ENCODE peak calls at places on chromosomes 1 and 21, in six cellular contexts. L is gastrocnemius medialis, A is BE2C, D is IMR-90, C is HepG2, B is upper lobe of right lung. P is an unnamed sample. For H3K9me3, H3K4me1 and H3K36me3, the result is how much of the 10 kb centered on the place peaks cover.

GRCh38 chr1:43982798-43983197 is 3.8 kb downstream of the B4GALT2 start:
- DNase-seq in L (no peak), A (no peak), D (no peak), C (no peak), B (peak), P (no peak)

GRCh38 chr1:203048555-203049051 is 22.3 kb downstream of the PPFIA4 start:
- DNase-seq in L (no peak), A (no peak), D (no peak), C (peak), B (no peak), P (no peak)

GRCh38 chr1:51627672-51628071 is 10.8 kb downstream of the OSBPL9 start:
- DNase-seq in L (no peak), A (peak), D (peak), C (peak), B (no peak), P (no peak)

GRCh38 chr1:53552981-53553733 is 94.0 kb downstream of the DMRTB1 start:
- DNase-seq in L (peak), A (peak), D (peak), C (no peak), B (peak), P (no peak)

GRCh38 chr1:151513626-151514101 is 2.5 kb downstream of the CGN start:
- DNase-seq in L (no peak), A (peak), D (peak), C (peak), B (peak), P (no peak)

GRCh38 chr1:100883963-100884362 is 10.7 kb downstream of the EXTL2 start:
- DNase-seq in L (no peak), A (no peak), D (peak), C (peak), B (no peak), P (no peak)

GRCh38 chr21:42509239-42509638 is 4.4 kb upstream of the SLC37A1 start:
- DNase-seq in L (no peak), A (no peak), D (no peak), C (no peak), B (no peak), P (no peak)

GRCh38 chr21:16156841-16157240 is 427.1 kb downstream of the USP25 start:
- DNase-seq in L (no peak), A (no peak), D (no peak), C (no peak), B (no peak), P (no peak)

GRCh38 chr1:18284750-18285532 is 177.3 kb downstream of the IGSF21 start:
- DNase-seq in L (no peak), A (no peak), D (no peak), C (no peak), B (no peak), P (no peak)

GRCh38 chr1:28822779-28823178 is 10.8 kb downstream of the OPRD1 start:
- DNase-seq in L (no peak), A (peak), D (no peak), C (no peak), B (no peak), P (no peak)

GRCh38 chr21:32829504-32829903 is 57.9 kb upstream of the PAXBP1 start:
- DNase-seq in L (no peak), A (no peak), D (no peak), C (no peak), B (no peak), P (no peak)

GRCh38 chr1:64505232-64505943 is 35.5 kb downstream of the CACHD1 start:
- DNase-seq in L (peak), A (peak), D (no peak), C (no peak), B (peak), P (peak)

GRCh38 chr21:45534591-45535331 is 7.5 kb downstream of the SLC19A1 start:
- DNase-seq in L (peak), A (peak), D (no peak), C (no peak), B (peak), P (peak)

GRCh38 chr1:8348777-8349472 is 31.0 kb downstream of the SLC45A1 start:
- DNase-seq in L (peak), A (peak), D (peak), C (peak), B (peak), P (peak)

GRCh38 chr1:157390646-157391045 is 161.7 kb downstream of the FCRL5 start:
- DNase-seq in L (no peak), A (no peak), D (peak), C (no peak), B (no peak), P (no peak)

GRCh38 chr1:56825436-56825835 is 6.2 kb upstream of the FYB2 start:
- DNase-seq in L (no peak), A (no peak), D (peak), C (no peak), B (no peak), P (no peak)

GRCh38 chr1:8142955-8143629 is 117.0 kb upstream of the ERRFI1 start:
- DNase-seq in L (no peak), A (no peak), D (peak), C (no peak), B (no peak), P (no peak)

GRCh38 chr1:999797-1000356 is at the start of gene HES4:
- DNase-seq in L (peak), A (peak), D (peak), C (peak), B (peak), P (peak)

GRCh38 chr1:236168716-236169429 is 26.5 kb downstream of the GPR137B start:
- DNase-seq in L (no peak), A (peak), D (peak), C (peak), B (peak), P (peak)

GRCh38 chr1:156616463-156616862 is 2.8 kb upstream of the HAPLN2 start:
- DNase-seq in L (peak), A (peak), D (peak), C (peak), B (no peak), P (no peak)

GRCh38 chr1:213666113-213666512 is 321.7 kb upstream of the PROX1 start:
- DNase-seq in L (no peak), A (no peak), D (no peak), C (no peak), B (no peak), P (no peak)

GRCh38 chr1:10638559-10639300 is 157.7 kb downstream of the CASZ1 start:
- DNase-seq in L (no peak), A (no peak), D (no peak), C (no peak), B (no peak), P (no peak)

GRCh38 chr1:64915381-64916274 is 50.7 kb downstream of the JAK1 start:
- DNase-seq in L (no peak), A (no peak), D (peak), C (peak), B (no peak), P (no peak)

GRCh38 chr1:222443566-222443965 is 104.3 kb downstream of the HHIPL2 start:
- DNase-seq in L (no peak), A (no peak), D (no peak), C (no peak), B (no peak), P (no peak)

GRCh38 chr1:228929476-228930027 is 194.3 kb downstream of the RHOU start:
- DNase-seq in L (no peak), A (no peak), D (no peak), C (no peak), B (no peak), P (no peak)

DNA sequence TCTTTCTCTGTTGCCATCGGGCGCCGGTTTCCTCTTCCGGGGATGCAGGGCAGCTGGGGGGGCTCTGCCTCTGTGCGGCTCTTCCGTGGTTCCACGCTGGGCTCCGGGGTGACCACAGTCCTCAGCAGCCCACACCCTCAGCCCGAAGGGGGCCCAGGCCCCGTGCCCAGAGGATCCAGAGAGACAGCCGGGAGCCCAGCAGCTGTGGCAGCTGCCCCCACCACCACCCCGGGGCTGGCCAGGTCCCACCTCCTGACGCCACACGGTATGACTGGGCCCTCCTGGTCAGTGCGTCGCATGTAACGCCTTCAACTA is 172.2 kb downstream of the PRDM16 start:
- DNase-seq in L (no peak), A (no peak), D (no peak), C (no peak), B (no peak), P (no peak)
- H3K9me3 ChIP-seq in L (under half), A (under half), D (under half), C (under half), B (under half), P (under half)

DNA sequence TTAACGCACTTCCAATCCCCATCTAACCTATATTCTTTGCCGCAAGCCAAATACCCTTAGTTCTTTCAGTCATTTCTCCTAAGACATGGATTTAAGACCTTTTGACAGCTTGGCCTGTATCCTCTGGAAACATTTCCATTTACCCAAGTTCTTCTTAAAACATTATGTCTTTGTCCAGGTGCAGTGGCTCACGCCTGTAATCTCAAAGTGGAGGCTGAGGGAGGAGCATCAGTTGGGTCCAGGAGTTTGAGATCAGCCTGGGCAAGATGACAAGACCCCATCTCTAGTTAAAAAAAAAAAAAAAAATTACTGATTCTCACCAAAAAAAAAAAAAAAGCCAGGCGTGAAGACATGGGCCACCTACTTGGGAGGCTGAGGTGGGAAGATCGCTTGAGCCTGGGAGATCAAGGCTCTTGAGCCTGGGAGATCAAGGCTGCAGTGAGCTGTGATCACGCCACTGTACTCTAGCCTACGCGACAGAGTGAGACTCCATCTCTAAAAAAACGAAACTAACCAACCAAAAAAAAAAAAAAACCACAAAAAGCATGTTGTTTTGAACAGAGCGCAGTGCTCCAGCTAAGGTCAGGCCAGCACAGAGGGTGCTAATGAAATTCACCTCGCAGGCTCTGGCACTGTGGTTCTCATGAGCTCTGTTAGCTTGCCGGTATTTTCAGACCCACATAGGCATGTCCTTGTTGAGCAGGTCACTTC is 36.0 kb downstream of the NUAK2 start:
- DNase-seq in L (no peak), A (no peak), D (no peak), C (no peak), B (no peak), P (no peak)
- H3K4me1 ChIP-seq in L (under half), A (under half), D (under half), C (half or more), B (under half), P (under half)

GRCh38 chr1:109312246-109312645 is 5.4 kb upstream of the MYBPHL start:
- DNase-seq in L (no peak), A (no peak), D (no peak), C (no peak), B (no peak), P (no peak)

GRCh38 chr1:109315288-109315687 is 8.5 kb upstream of the MYBPHL start:
- DNase-seq in L (no peak), A (no peak), D (no peak), C (no peak), B (no peak), P (no peak)

GRCh38 chr1:109312978-109313775 is 6.4 kb upstream of the MYBPHL start:
- DNase-seq in L (peak), A (no peak), D (no peak), C (no peak), B (no peak), P (no peak)

GRCh38 chr1:109319114-109319513 is 12.3 kb upstream of the MYBPHL start:
- DNase-seq in L (no peak), A (no peak), D (no peak), C (no peak), B (no peak), P (no peak)

GRCh38 chr1:109314805-109315204 is 8.0 kb upstream of the MYBPHL start:
- DNase-seq in L (no peak), A (no peak), D (peak), C (no peak), B (no peak), P (no peak)
- H3K36me3 ChIP-seq in L (under half), A (under half), D (under half), C (under half), B (half or more), P (under half)

GRCh38 chr1:49026230-49026811 is 249.6 kb upstream of the BEND5 start:
- DNase-seq in L (no peak), A (no peak), D (no peak), C (no peak), B (no peak), P (no peak)
- H3K9me3 ChIP-seq in L (under half), A (under half), D (under half), C (half or more), B (under half), P (under half)

DNA sequence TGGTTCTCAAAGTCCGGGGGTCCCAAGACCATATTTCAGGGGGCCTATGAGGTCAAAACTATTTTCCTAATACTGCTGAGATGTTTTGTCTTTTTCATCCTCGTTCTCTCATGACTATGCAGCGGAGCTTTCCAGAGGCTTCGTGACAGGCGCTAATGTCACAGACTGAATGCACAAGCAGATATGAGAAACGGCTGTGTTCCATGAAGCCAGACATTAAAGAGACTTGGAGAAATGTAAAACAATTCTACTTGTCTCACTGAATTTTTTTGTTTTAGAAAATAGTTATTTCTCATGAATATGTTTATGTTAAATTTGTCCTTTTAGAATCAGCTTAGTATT is 10.3 kb downstream of the PIGP start:
- DNase-seq in L (no peak), A (no peak), D (no peak), C (no peak), B (no peak), P (no peak)
- H3K4me1 ChIP-seq in L (under half), A (under half), D (under half), C (under half), B (under half), P (under half)

DNA sequence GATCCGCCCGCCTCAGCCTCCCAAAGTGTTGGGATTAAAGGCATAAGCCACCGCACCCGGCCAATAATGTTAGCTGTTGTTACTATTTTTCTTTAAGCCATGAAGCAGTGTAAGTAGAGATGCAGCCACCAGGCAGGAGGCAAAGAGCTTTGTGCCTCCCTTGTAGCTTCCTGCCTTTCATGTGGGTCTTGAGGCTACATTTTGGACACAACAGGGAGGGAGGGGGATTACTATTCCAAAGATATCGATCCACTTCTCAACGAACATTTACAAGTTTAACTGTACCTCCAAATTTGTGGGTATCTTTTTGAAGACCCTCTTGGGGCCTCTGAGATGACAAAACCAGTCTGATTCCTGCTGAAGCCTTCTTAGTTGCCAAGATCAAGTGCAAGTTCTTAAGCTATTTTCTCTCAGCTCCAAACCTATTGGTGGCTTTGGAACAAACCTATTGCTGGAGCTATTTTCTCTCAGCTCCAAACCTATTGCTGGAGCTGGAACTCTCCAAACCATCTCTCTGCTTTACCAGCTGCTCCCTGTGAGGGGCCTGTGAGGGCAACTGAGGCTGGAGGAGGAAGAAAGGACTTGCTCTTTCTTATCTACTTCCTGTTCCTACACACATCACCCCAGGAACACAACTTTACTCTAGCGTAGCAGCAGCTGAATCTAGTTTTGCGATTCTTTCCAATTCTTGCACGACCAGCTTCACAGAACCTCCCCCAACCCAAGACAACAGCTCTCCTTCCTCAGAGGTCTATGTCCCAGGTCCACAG is 16.2 kb upstream of the RCAN3 start:
- DNase-seq in L (no peak), A (no peak), D (no peak), C (no peak), B (no peak), P (no peak)
- H3K36me3 ChIP-seq in L (under half), A (under half), D (under half), C (under half), B (under half), P (under half)

P was measured in psoas muscle.